ENCODE peak calls at places on chromosomes 6 and 20, in seven cellular contexts. T is AG04450, S is psoas muscle, L is brain microvascular endothelial cell, D is hepatocyte, Z is colonic mucosa, A is pancreas. X is an unnamed sample.
A peak's percentile ranks its signal among the peaks of the same experiment; 100 is the strongest.

GRCh38 chr6:25392372-25392771 is 113.2 kb downstream of the CARMIL1 start:
- DNase-seq in T (no peak), S (no peak), L (no peak), D (no peak), Z (no peak), A (no peak), X (no peak)

GRCh38 chr20:45100563-45101245 is at the start of gene KCNS1:
- DNase-seq in T (no peak), S (no peak), L (peak; percentile 9), D (peak; percentile 46), Z (no peak), A (peak; percentile 32), X (no peak)

GRCh38 chr6:165231581-165232276 is 77.7 kb downstream of the C6orf118 start:
- DNase-seq in T (no peak), S (no peak), L (peak; percentile 6), D (peak; percentile 40), Z (no peak), A (no peak), X (no peak)

GRCh38 chr20:49812463-49813304 is at the start of gene SLC9A8:
- DNase-seq in T (no peak), S (peak; percentile 90), L (peak; percentile 80), D (peak; percentile 95), Z (peak; percentile 86), A (peak; percentile 74), X (peak; percentile 79)

GRCh38 chr6:27864906-27865883 is 47.0 kb downstream of the OR2B2 start:
- DNase-seq in T (peak; percentile 94), S (peak; percentile 33), L (peak; percentile 95), D (peak; percentile 84), Z (peak; percentile 85), A (peak; percentile 61), X (peak; percentile 65)

GRCh38 chr6:165770430-165771082 is 107.5 kb upstream of the PDE10A start:
- DNase-seq in T (no peak), S (no peak), L (no peak), D (no peak), Z (no peak), A (no peak), X (no peak)

GRCh38 chr20:14957416-14957815 is 620.0 kb upstream of the FLRT3 start:
- DNase-seq in T (no peak), S (no peak), L (no peak), D (no peak), Z (no peak), A (no peak), X (no peak)

GRCh38 chr6:54614499-54615195 is 231.9 kb upstream of the FAM83B start:
- DNase-seq in T (no peak), S (peak; percentile 21), L (no peak), D (no peak), Z (no peak), A (no peak), X (no peak)

GRCh38 chr20:62377615-62378085 is 9.3 kb upstream of the RPS21 start:
- DNase-seq in T (no peak), S (no peak), L (no peak), D (no peak), Z (no peak), A (no peak), X (no peak)

GRCh38 chr6:145887969-145888368 is 73.4 kb upstream of the FBXO30 start:
- DNase-seq in T (no peak), S (no peak), L (peak; percentile 23), D (peak; percentile 24), Z (no peak), A (no peak), X (no peak)

GRCh38 chr6:128368213-128369000 is 152.0 kb downstream of the PTPRK start:
- DNase-seq in T (no peak), S (no peak), L (no peak), D (no peak), Z (no peak), A (no peak), X (no peak)

DNA sequence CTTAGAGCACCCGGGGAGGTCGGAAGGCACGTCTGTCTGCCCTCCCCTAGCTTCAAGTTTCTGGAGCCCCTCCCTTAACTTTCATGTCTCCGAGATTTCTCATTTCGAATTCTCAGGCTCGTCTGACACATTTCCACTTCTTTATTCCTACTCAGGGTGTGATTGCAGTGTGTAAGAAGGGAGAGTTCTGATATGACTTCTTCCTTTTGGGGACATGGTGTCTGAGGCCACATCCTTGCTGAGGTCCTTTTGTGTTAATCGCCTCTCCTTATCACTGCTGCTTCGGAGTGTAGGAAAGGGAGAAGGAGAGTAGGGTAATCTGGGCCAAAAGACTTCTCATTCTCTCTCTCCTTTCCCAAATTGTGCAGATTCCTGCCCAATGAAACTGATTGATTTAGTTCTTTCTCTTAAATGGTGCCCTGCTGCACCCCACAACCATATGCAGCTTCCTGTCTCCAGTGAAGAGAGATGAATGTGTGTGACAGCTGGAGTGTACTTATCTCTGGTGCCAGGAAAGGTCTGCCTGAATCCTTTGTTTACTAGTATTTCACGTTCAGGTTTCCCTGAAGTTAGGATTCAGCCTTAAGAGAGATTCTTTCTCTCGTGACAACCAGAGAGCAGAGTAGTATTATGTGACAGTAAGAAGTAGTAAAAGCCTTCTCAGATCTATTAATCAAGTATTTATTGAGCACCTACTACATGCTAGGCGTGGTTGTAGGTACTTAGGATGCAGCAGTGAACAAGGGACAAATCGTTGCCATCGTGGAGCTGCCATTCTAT is 735 bp downstream of the KIFC1 start:
- DNase-seq in T (no peak), S (no peak), L (no peak), D (no peak), Z (no peak), A (no peak), X (no peak)
- H3K27ac ChIP-seq in T (peak overlapping the region; percentile 87), S (peak overlapping the region; percentile 92), L (peak overlapping the region; percentile 73), D (peak overlapping the region; percentile 28), Z (peak overlapping the region; percentile 69), A (peak overlapping the region; percentile 95), X (no peak overlapping the region)

GRCh38 chr20:37243076-37243936 is 18.3 kb downstream of the GHRH start:
- DNase-seq in T (no peak), S (no peak), L (no peak), D (no peak), Z (no peak), A (no peak), X (no peak)
- TF ChIP-seq CTCF in T (peak; percentile 18), S (no peak), L (peak; percentile 46), D (no peak), Z (no peak), A (no peak), X (no peak)

GRCh38 chr20:21022925-21023324 is 83.2 kb downstream of the LINC00237 start:
- DNase-seq in T (no peak), S (no peak), L (no peak), D (no peak), Z (no peak), A (no peak), X (no peak)

GRCh38 chr20:21018576-21018975 is 87.6 kb downstream of the LINC00237 start:
- DNase-seq in T (no peak), S (no peak), L (no peak), D (no peak), Z (no peak), A (no peak), X (no peak)

GRCh38 chr20:21019831-21020655 is 86.1 kb downstream of the LINC00237 start:
- DNase-seq in T (no peak), S (no peak), L (no peak), D (no peak), Z (no peak), A (no peak), X (no peak)

GRCh38 chr20:21019468-21019830 is 86.7 kb downstream of the LINC00237 start:
- DNase-seq in T (no peak), S (no peak), L (no peak), D (no peak), Z (no peak), A (no peak), X (no peak)

DNA sequence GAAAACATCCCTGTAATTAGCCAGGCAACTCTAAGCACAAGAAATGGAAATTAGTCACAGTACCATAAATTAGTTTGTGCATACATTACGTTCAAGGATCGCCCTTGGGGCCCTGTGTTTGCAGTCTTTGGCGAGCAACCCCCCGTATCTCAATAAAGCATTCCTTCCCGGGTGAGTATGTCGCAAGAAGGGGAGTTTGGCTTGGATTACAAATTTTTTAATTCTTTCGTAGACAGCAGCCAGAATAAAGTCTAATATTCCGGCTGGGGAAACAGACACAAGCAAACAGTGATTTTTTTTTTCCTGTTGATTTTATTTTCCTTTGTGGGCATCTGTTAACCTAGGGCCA is 85.5 kb downstream of the LINC00237 start:
- DNase-seq in T (no peak), S (no peak), L (no peak), D (no peak), Z (no peak), A (no peak), X (no peak)
- H3K27me3 ChIP-seq in T (no peaks in the 10 kb centered on the region), S (peaks cover 35% of the 10 kb centered on the region), L (no peaks in the 10 kb centered on the region), D (no peaks in the 10 kb centered on the region), Z (peaks cover 5% of the 10 kb centered on the region), A (no peaks in the 10 kb centered on the region), X (peaks cover 17% of the 10 kb centered on the region)

GRCh38 chr6:13425971-13426931 is 61.1 kb downstream of the GFOD1 start:
- DNase-seq in T (no peak), S (peak; percentile 35), L (peak; percentile 24), D (no peak), Z (no peak), A (no peak), X (no peak)
- H3K27ac ChIP-seq in T (peak overlapping the region; percentile 50), S (peak overlapping the region; percentile 53), L (no peak overlapping the region), D (no peak overlapping the region), Z (no peak overlapping the region), A (no peak overlapping the region), X (no peak overlapping the region)

DNA sequence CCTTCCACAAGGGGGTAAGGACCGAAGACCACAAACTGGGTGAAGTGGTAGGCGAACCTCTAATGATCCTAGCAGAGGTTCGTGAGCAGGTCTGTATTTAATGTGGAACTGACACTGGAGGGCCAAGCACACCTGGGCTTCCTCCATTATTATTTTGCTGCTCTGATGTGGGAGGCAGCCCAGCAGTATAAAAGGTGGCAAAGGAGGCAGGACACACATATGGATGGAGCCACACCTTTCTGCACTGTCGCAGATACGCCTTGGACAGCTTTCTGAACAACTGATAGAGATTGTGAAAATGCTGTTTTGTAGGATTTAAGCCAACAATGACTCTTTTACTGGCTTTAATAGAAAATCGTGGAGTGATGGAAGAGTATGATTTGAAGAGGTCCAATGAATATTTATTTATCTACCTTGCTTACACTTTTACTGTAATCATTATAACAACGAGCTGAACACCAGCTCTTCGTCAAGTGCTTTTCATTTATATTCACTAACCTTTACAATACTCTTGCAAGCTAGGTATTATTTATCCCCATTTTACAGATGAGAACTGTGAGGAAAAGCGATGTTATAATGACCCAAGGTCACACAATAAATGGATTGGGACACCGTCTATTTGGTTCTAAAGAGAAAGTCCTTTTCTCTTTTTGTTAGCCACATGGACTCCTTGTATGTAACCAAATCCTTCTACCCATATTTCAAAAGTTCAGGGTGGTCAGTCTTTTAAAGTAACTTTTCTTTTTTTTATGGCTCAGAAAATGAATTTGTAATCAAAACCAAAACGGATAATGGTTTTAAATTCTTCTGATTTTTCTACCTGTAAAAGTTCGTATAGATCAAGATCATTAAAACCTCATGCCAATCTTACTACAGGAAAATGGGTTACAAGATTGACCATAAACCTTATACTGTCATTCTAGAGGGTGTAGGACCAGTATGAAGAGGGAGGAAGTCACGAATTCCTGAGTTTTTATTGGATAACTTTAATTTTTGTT is 116.9 kb downstream of the UTRN start:
- DNase-seq in T (no peak), S (no peak), L (no peak), D (no peak), Z (no peak), A (no peak), X (no peak)
- TF ChIP-seq CTCF in T (no peak), S (no peak), L (no peak), D (no peak), Z (no peak), A (no peak), X (no peak)

DNA sequence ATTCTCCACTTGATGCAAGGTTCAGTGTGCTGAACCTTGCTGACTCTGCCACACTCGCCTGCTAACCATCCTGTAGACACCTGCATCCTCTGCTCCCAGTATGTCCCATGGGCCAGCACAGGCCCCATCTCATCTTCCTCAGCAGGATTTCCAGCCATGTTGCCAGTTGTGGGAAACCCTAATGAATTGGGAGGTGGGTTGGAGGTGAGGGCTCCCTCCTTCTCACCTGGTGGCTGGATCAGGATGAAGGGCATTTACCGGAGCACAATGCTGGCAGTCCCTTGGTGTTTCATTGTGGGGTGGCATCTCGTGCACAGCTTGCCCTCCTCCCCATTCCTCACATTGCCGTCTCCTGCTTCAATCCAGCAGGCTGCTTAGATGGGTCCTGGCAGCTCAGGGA is 204.3 kb upstream of the FOXQ1 start:
- DNase-seq in T (no peak), S (no peak), L (no peak), D (no peak), Z (no peak), A (no peak), X (no peak)
- H3K27me3 ChIP-seq in T (peaks cover 2% of the 10 kb centered on the region), S (no peaks in the 10 kb centered on the region), L (no peaks in the 10 kb centered on the region), D (no peaks in the 10 kb centered on the region), Z (no peaks in the 10 kb centered on the region), A (no peaks in the 10 kb centered on the region), X (no peaks in the 10 kb centered on the region)

X was measured in CD4-positive, alpha-beta T cell.